ENCODE peak calls at places on chromosomes 16 and 17, in eight cellular contexts. One of them, this sample, is unnamed.

GRCh38 chr16:84553873-84554399 is 49.5 kb upstream of the MEAK7 start:
- DNase-seq in thoracic aorta: no peak
- DNase-seq in heart right ventricle: no peak
- DNase-seq in IMR-90: no peak
- DNase-seq in Peyer's patch: peak
- DNase-seq in prostate gland: no peak
- DNase-seq in mucosa of descending colon: no peak
- DNase-seq in fibroblast of lung: no peak
- DNase-seq in this sample: no peak

GRCh38 chr16:67150058-67150832 is 553 bp downstream of the B3GNT9 start:
- DNase-seq in thoracic aorta: no peak
- DNase-seq in heart right ventricle: no peak
- DNase-seq in IMR-90: peak
- DNase-seq in Peyer's patch: no peak
- DNase-seq in prostate gland: no peak
- DNase-seq in mucosa of descending colon: peak
- DNase-seq in fibroblast of lung: peak
- DNase-seq in this sample: no peak

GRCh38 chr16:79286646-79287423 is 313.7 kb downstream of the MAF start:
- DNase-seq in thoracic aorta: no peak
- DNase-seq in heart right ventricle: no peak
- DNase-seq in IMR-90: no peak
- DNase-seq in Peyer's patch: peak
- DNase-seq in prostate gland: peak
- DNase-seq in mucosa of descending colon: peak
- DNase-seq in fibroblast of lung: no peak
- DNase-seq in this sample: no peak

GRCh38 chr17:49130891-49131290 is 1.7 kb upstream of the B4GALNT2 start:
- DNase-seq in thoracic aorta: no peak
- DNase-seq in heart right ventricle: no peak
- DNase-seq in IMR-90: peak
- DNase-seq in Peyer's patch: no peak
- DNase-seq in prostate gland: no peak
- DNase-seq in mucosa of descending colon: no peak
- DNase-seq in fibroblast of lung: peak
- DNase-seq in this sample: no peak

GRCh38 chr16:62225675-62226074 is 189.4 kb upstream of the CDH8 start:
- DNase-seq in thoracic aorta: no peak
- DNase-seq in heart right ventricle: peak
- DNase-seq in IMR-90: no peak
- DNase-seq in Peyer's patch: peak
- DNase-seq in prostate gland: no peak
- DNase-seq in mucosa of descending colon: peak
- DNase-seq in fibroblast of lung: peak
- DNase-seq in this sample: peak

GRCh38 chr17:6711681-6712057 is 1.5 kb downstream of the SLC13A5 start:
- DNase-seq in thoracic aorta: no peak
- DNase-seq in heart right ventricle: no peak
- DNase-seq in IMR-90: no peak
- DNase-seq in Peyer's patch: no peak
- DNase-seq in prostate gland: no peak
- DNase-seq in mucosa of descending colon: no peak
- DNase-seq in fibroblast of lung: no peak
- DNase-seq in this sample: no peak

GRCh38 chr17:50506298-50506697 is 1.9 kb upstream of the MYCBPAP start:
- DNase-seq in thoracic aorta: no peak
- DNase-seq in heart right ventricle: no peak
- DNase-seq in IMR-90: no peak
- DNase-seq in Peyer's patch: no peak
- DNase-seq in prostate gland: no peak
- DNase-seq in mucosa of descending colon: peak
- DNase-seq in fibroblast of lung: no peak
- DNase-seq in this sample: no peak

GRCh38 chr17:37829446-37830142 is 84.7 kb upstream of the HNF1B start:
- DNase-seq in thoracic aorta: no peak
- DNase-seq in heart right ventricle: no peak
- DNase-seq in IMR-90: no peak
- DNase-seq in Peyer's patch: no peak
- DNase-seq in prostate gland: no peak
- DNase-seq in mucosa of descending colon: no peak
- DNase-seq in fibroblast of lung: no peak
- DNase-seq in this sample: no peak

GRCh38 chr16:749010-749409 is 8.2 kb upstream of the CIAO3 start:
- DNase-seq in thoracic aorta: no peak
- DNase-seq in heart right ventricle: no peak
- DNase-seq in IMR-90: peak
- DNase-seq in Peyer's patch: no peak
- DNase-seq in prostate gland: no peak
- DNase-seq in mucosa of descending colon: no peak
- DNase-seq in fibroblast of lung: peak
- DNase-seq in this sample: no peak

GRCh38 chr17:30970757-30971567 is at the start of gene RNF135:
- DNase-seq in thoracic aorta: peak
- DNase-seq in heart right ventricle: peak
- DNase-seq in IMR-90: peak
- DNase-seq in Peyer's patch: peak
- DNase-seq in prostate gland: peak
- DNase-seq in mucosa of descending colon: peak
- DNase-seq in fibroblast of lung: peak
- DNase-seq in this sample: peak
- TF ChIP-seq CTCF in thoracic aorta: peak
- TF ChIP-seq CTCF in heart right ventricle: peak
- TF ChIP-seq CTCF in IMR-90: peak
- TF ChIP-seq CTCF in Peyer's patch: peak
- TF ChIP-seq CTCF in prostate gland: peak
- TF ChIP-seq CTCF in mucosa of descending colon: no peak
- TF ChIP-seq CTCF in fibroblast of lung: peak
- TF ChIP-seq CTCF in this sample: peak

GRCh38 chr16:69618307-69618706 is 52.5 kb downstream of the NFAT5 start:
- DNase-seq in thoracic aorta: no peak
- DNase-seq in heart right ventricle: peak
- DNase-seq in IMR-90: no peak
- DNase-seq in Peyer's patch: no peak
- DNase-seq in prostate gland: no peak
- DNase-seq in mucosa of descending colon: no peak
- DNase-seq in fibroblast of lung: peak
- DNase-seq in this sample: no peak

GRCh38 chr16:69621225-69621624 is 55.5 kb downstream of the NFAT5 start:
- DNase-seq in thoracic aorta: no peak
- DNase-seq in heart right ventricle: no peak
- DNase-seq in IMR-90: no peak
- DNase-seq in Peyer's patch: no peak
- DNase-seq in prostate gland: no peak
- DNase-seq in mucosa of descending colon: no peak
- DNase-seq in fibroblast of lung: no peak
- DNase-seq in this sample: no peak

GRCh38 chr16:69618721-69619120 is 53.0 kb downstream of the NFAT5 start:
- DNase-seq in thoracic aorta: no peak
- DNase-seq in heart right ventricle: no peak
- DNase-seq in IMR-90: no peak
- DNase-seq in Peyer's patch: no peak
- DNase-seq in prostate gland: no peak
- DNase-seq in mucosa of descending colon: no peak
- DNase-seq in fibroblast of lung: no peak
- DNase-seq in this sample: no peak

GRCh38 chr16:69620564-69620963 is 54.8 kb downstream of the NFAT5 start:
- DNase-seq in thoracic aorta: no peak
- DNase-seq in heart right ventricle: no peak
- DNase-seq in IMR-90: no peak
- DNase-seq in Peyer's patch: no peak
- DNase-seq in prostate gland: no peak
- DNase-seq in mucosa of descending colon: no peak
- DNase-seq in fibroblast of lung: no peak
- DNase-seq in this sample: no peak

GRCh38 chr16:69619514-69619913 is 53.7 kb downstream of the NFAT5 start:
- DNase-seq in thoracic aorta: no peak
- DNase-seq in heart right ventricle: no peak
- DNase-seq in IMR-90: no peak
- DNase-seq in Peyer's patch: no peak
- DNase-seq in prostate gland: no peak
- DNase-seq in mucosa of descending colon: no peak
- DNase-seq in fibroblast of lung: peak
- DNase-seq in this sample: no peak
- H3K4me3 ChIP-seq in thoracic aorta: no peak
- H3K4me3 ChIP-seq in heart right ventricle: no peak
- H3K4me3 ChIP-seq in IMR-90: no peak
- H3K4me3 ChIP-seq in Peyer's patch: no peak
- H3K4me3 ChIP-seq in prostate gland: no peak
- H3K4me3 ChIP-seq in mucosa of descending colon: no peak
- H3K4me3 ChIP-seq in fibroblast of lung: no peak
- H3K4me3 ChIP-seq in this sample: no peak

DNA sequence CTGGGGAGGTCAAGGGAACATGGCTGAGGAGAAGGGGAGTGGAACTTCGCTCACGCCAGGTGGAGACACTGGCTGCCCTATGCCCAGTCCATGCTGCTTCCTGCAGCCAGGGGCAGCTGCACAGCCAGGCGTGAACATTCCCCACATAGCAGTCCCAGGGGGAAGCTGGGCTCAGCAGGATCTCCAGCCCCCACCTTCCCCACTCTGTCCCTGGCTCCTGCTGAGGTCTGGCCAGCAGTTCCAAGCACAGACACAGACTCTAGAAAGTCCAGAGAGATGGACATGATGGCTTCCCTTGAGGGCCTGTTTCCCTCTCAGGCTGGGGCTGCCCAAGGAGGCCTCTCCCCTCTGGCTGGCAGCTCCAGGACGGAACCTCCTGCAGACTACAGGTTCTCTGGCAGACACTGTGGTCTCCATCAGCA is 9.3 kb downstream of the JUP start:
- DNase-seq in thoracic aorta: no peak
- DNase-seq in heart right ventricle: peak
- DNase-seq in IMR-90: no peak
- DNase-seq in Peyer's patch: no peak
- DNase-seq in prostate gland: no peak
- DNase-seq in mucosa of descending colon: no peak
- DNase-seq in fibroblast of lung: peak
- DNase-seq in this sample: no peak
- TF ChIP-seq CTCF in thoracic aorta: peak
- TF ChIP-seq CTCF in heart right ventricle: peak
- TF ChIP-seq CTCF in IMR-90: no peak
- TF ChIP-seq CTCF in Peyer's patch: no peak
- TF ChIP-seq CTCF in prostate gland: no peak
- TF ChIP-seq CTCF in mucosa of descending colon: no peak
- TF ChIP-seq CTCF in fibroblast of lung: no peak
- TF ChIP-seq CTCF in this sample: no peak

GRCh38 chr16:30995927-30996323 is 10.9 kb downstream of the HSD3B7 start:
- DNase-seq in thoracic aorta: no peak
- DNase-seq in heart right ventricle: no peak
- DNase-seq in IMR-90: no peak
- DNase-seq in Peyer's patch: no peak
- DNase-seq in prostate gland: no peak
- DNase-seq in mucosa of descending colon: no peak
- DNase-seq in fibroblast of lung: no peak
- DNase-seq in this sample: no peak
- H3K4me3 ChIP-seq in thoracic aorta: peak
- H3K4me3 ChIP-seq in heart right ventricle: peak
- H3K4me3 ChIP-seq in IMR-90: no peak
- H3K4me3 ChIP-seq in Peyer's patch: no peak
- H3K4me3 ChIP-seq in prostate gland: no peak
- H3K4me3 ChIP-seq in mucosa of descending colon: no peak
- H3K4me3 ChIP-seq in fibroblast of lung: no peak
- H3K4me3 ChIP-seq in this sample: no peak

DNA sequence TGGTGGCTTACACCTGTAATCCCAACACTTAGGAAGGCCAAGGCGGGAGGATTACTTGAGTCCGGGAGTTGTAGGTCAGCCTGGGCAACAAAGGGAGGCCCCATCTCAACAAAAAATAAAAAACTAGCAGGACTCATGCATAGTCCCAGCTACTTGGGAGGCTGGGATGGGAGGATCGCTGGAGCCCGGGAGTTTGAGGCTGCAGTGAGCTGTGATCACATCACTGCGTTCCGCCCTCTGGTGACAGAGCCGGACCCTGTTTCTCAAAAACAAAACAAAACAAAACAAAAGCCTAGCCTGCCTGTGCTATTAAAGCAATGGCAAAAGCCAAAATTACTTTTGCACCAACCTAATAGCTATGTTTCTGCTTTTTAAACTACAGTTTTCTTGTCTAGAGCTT is 1.5 kb downstream of the FCSK start:
- DNase-seq in thoracic aorta: no peak
- DNase-seq in heart right ventricle: no peak
- DNase-seq in IMR-90: no peak
- DNase-seq in Peyer's patch: no peak
- DNase-seq in prostate gland: no peak
- DNase-seq in mucosa of descending colon: no peak
- DNase-seq in fibroblast of lung: no peak
- DNase-seq in this sample: no peak
- TF ChIP-seq CTCF in thoracic aorta: no peak
- TF ChIP-seq CTCF in heart right ventricle: no peak
- TF ChIP-seq CTCF in IMR-90: no peak
- TF ChIP-seq CTCF in Peyer's patch: no peak
- TF ChIP-seq CTCF in prostate gland: no peak
- TF ChIP-seq CTCF in mucosa of descending colon: no peak
- TF ChIP-seq CTCF in fibroblast of lung: no peak
- TF ChIP-seq CTCF in this sample: no peak

This sample was measured in HFF-Myc.